ENCODE peak calls at places on chromosomes 2 and 18, in eight cellular contexts. One of them, this sample, is unnamed.

GRCh38 chr2:56473524-56473923 is 289.7 kb downstream of the CCDC85A start:
- DNase-seq in GM23248: no peak
- DNase-seq in PC-3: no peak
- DNase-seq in cardiac muscle cell: no peak
- DNase-seq in heart right ventricle: no peak
- DNase-seq in A549: no peak
- DNase-seq in tibial artery: no peak
- DNase-seq in right cardiac atrium: no peak
- DNase-seq in this sample: no peak

GRCh38 chr2:148044322-148044721 is 23.4 kb downstream of the MBD5 start:
- DNase-seq in GM23248: no peak
- DNase-seq in PC-3: peak; percentile 25
- DNase-seq in cardiac muscle cell: no peak
- DNase-seq in heart right ventricle: no peak
- DNase-seq in A549: peak; percentile 18
- DNase-seq in tibial artery: no peak
- DNase-seq in right cardiac atrium: no peak
- DNase-seq in this sample: no peak

GRCh38 chr2:241109210-241110088 is 7.4 kb upstream of the MTERF4 start:
- DNase-seq in GM23248: no peak
- DNase-seq in PC-3: no peak
- DNase-seq in cardiac muscle cell: no peak
- DNase-seq in heart right ventricle: no peak
- DNase-seq in A549: no peak
- DNase-seq in tibial artery: peak; percentile 47
- DNase-seq in right cardiac atrium: no peak
- DNase-seq in this sample: no peak

GRCh38 chr18:25144835-25145234 is 207.1 kb downstream of the ZNF521 start:
- DNase-seq in GM23248: peak; percentile 89
- DNase-seq in PC-3: peak; percentile 17
- DNase-seq in cardiac muscle cell: no peak
- DNase-seq in heart right ventricle: no peak
- DNase-seq in A549: no peak
- DNase-seq in tibial artery: no peak
- DNase-seq in right cardiac atrium: peak; percentile 55
- DNase-seq in this sample: no peak

GRCh38 chr18:12630136-12630535 is 27.8 kb downstream of the SPIRE1 start:
- DNase-seq in GM23248: peak; percentile 55
- DNase-seq in PC-3: peak; percentile 77
- DNase-seq in cardiac muscle cell: no peak
- DNase-seq in heart right ventricle: no peak
- DNase-seq in A549: no peak
- DNase-seq in tibial artery: no peak
- DNase-seq in right cardiac atrium: no peak
- DNase-seq in this sample: no peak

GRCh38 chr2:84776011-84776410 is 104.9 kb downstream of the TRABD2A start:
- DNase-seq in GM23248: no peak
- DNase-seq in PC-3: peak; percentile 60
- DNase-seq in cardiac muscle cell: no peak
- DNase-seq in heart right ventricle: no peak
- DNase-seq in A549: no peak
- DNase-seq in tibial artery: no peak
- DNase-seq in right cardiac atrium: no peak
- DNase-seq in this sample: no peak

GRCh38 chr18:77173274-77174030 is 40.9 kb upstream of the MBP start:
- DNase-seq in GM23248: no peak
- DNase-seq in PC-3: no peak
- DNase-seq in cardiac muscle cell: no peak
- DNase-seq in heart right ventricle: no peak
- DNase-seq in A549: no peak
- DNase-seq in tibial artery: no peak
- DNase-seq in right cardiac atrium: no peak
- DNase-seq in this sample: no peak

GRCh38 chr18:61876899-61877298 is 15.9 kb downstream of the RNF152 start:
- DNase-seq in GM23248: no peak
- DNase-seq in PC-3: no peak
- DNase-seq in cardiac muscle cell: no peak
- DNase-seq in heart right ventricle: no peak
- DNase-seq in A549: no peak
- DNase-seq in tibial artery: no peak
- DNase-seq in right cardiac atrium: no peak
- DNase-seq in this sample: no peak

GRCh38 chr18:74533666-74534065 is 634 bp upstream of the CNDP1 start:
- DNase-seq in GM23248: no peak
- DNase-seq in PC-3: no peak
- DNase-seq in cardiac muscle cell: no peak
- DNase-seq in heart right ventricle: no peak
- DNase-seq in A549: no peak
- DNase-seq in tibial artery: peak; percentile 15
- DNase-seq in right cardiac atrium: no peak
- DNase-seq in this sample: no peak

GRCh38 chr2:224333631-224334030 is 68.3 kb downstream of the FAM124B start:
- DNase-seq in GM23248: peak; percentile 26
- DNase-seq in PC-3: no peak
- DNase-seq in cardiac muscle cell: no peak
- DNase-seq in heart right ventricle: no peak
- DNase-seq in A549: no peak
- DNase-seq in tibial artery: no peak
- DNase-seq in right cardiac atrium: no peak
- DNase-seq in this sample: no peak

GRCh38 chr2:185477452-185477851 is 261.2 kb upstream of the FSIP2 start:
- DNase-seq in GM23248: no peak
- DNase-seq in PC-3: peak; percentile 37
- DNase-seq in cardiac muscle cell: no peak
- DNase-seq in heart right ventricle: no peak
- DNase-seq in A549: no peak
- DNase-seq in tibial artery: no peak
- DNase-seq in right cardiac atrium: no peak
- DNase-seq in this sample: no peak

GRCh38 chr2:142582317-142582716 is 295.1 kb upstream of the KYNU start:
- DNase-seq in GM23248: no peak
- DNase-seq in PC-3: no peak
- DNase-seq in cardiac muscle cell: no peak
- DNase-seq in heart right ventricle: no peak
- DNase-seq in A549: no peak
- DNase-seq in tibial artery: no peak
- DNase-seq in right cardiac atrium: no peak
- DNase-seq in this sample: no peak

GRCh38 chr2:65040414-65041261 is 15.6 kb upstream of the CEP68 start:
- DNase-seq in GM23248: peak; percentile 93
- DNase-seq in PC-3: peak; percentile 90
- DNase-seq in cardiac muscle cell: peak; percentile 85
- DNase-seq in heart right ventricle: peak; percentile 90
- DNase-seq in A549: peak; percentile 90
- DNase-seq in tibial artery: peak; percentile 92
- DNase-seq in right cardiac atrium: peak; percentile 86
- DNase-seq in this sample: peak; percentile 67

GRCh38 chr18:55214534-55214933 is 255.3 kb upstream of the CCDC68 start:
- DNase-seq in GM23248: no peak
- DNase-seq in PC-3: no peak
- DNase-seq in cardiac muscle cell: no peak
- DNase-seq in heart right ventricle: no peak
- DNase-seq in A549: no peak
- DNase-seq in tibial artery: no peak
- DNase-seq in right cardiac atrium: no peak
- DNase-seq in this sample: no peak

GRCh38 chr2:1476617-1477195 is 63.4 kb downstream of the TPO start:
- DNase-seq in GM23248: no peak
- DNase-seq in PC-3: no peak
- DNase-seq in cardiac muscle cell: no peak
- DNase-seq in heart right ventricle: no peak
- DNase-seq in A549: no peak
- DNase-seq in tibial artery: no peak
- DNase-seq in right cardiac atrium: no peak
- DNase-seq in this sample: no peak

GRCh38 chr18:23902396-23902795 is 112.2 kb upstream of the TTC39C start:
- DNase-seq in GM23248: no peak
- DNase-seq in PC-3: no peak
- DNase-seq in cardiac muscle cell: no peak
- DNase-seq in heart right ventricle: no peak
- DNase-seq in A549: no peak
- DNase-seq in tibial artery: no peak
- DNase-seq in right cardiac atrium: no peak
- DNase-seq in this sample: no peak

GRCh38 chr2:42931147-42931817 is 138.9 kb upstream of the HAAO start:
- DNase-seq in GM23248: peak; percentile 53
- DNase-seq in PC-3: no peak
- DNase-seq in cardiac muscle cell: peak; percentile 32
- DNase-seq in heart right ventricle: no peak
- DNase-seq in A549: peak; percentile 27
- DNase-seq in tibial artery: no peak
- DNase-seq in right cardiac atrium: no peak
- DNase-seq in this sample: no peak
- H3K4me1 ChIP-seq in GM23248: peaks cover 42% of the 10 kb centered on the region
- H3K4me1 ChIP-seq in PC-3: no peaks in the 10 kb centered on the region
- H3K4me1 ChIP-seq in cardiac muscle cell: peaks cover 40% of the 10 kb centered on the region
- H3K4me1 ChIP-seq in heart right ventricle: peaks cover 83% of the 10 kb centered on the region
- H3K4me1 ChIP-seq in A549: peaks cover 20% of the 10 kb centered on the region
- H3K4me1 ChIP-seq in tibial artery: peaks cover 75% of the 10 kb centered on the region
- H3K4me1 ChIP-seq in right cardiac atrium: peaks cover 41% of the 10 kb centered on the region
- H3K4me1 ChIP-seq in this sample: peaks cover 11% of the 10 kb centered on the region

GRCh38 chr2:172430027-172430426 is 2.6 kb downstream of the ITGA6 start:
- DNase-seq in GM23248: no peak
- DNase-seq in PC-3: no peak
- DNase-seq in cardiac muscle cell: no peak
- DNase-seq in heart right ventricle: no peak
- DNase-seq in A549: no peak
- DNase-seq in tibial artery: no peak
- DNase-seq in right cardiac atrium: no peak
- DNase-seq in this sample: no peak

GRCh38 chr2:172430671-172431070 is 3.3 kb downstream of the ITGA6 start:
- DNase-seq in GM23248: peak; percentile 35
- DNase-seq in PC-3: peak; percentile 73
- DNase-seq in cardiac muscle cell: no peak
- DNase-seq in heart right ventricle: no peak
- DNase-seq in A549: no peak
- DNase-seq in tibial artery: no peak
- DNase-seq in right cardiac atrium: no peak
- DNase-seq in this sample: no peak

GRCh38 chr2:172427990-172428840 is 829 bp downstream of the ITGA6 start:
- DNase-seq in GM23248: peak; percentile 60
- DNase-seq in PC-3: peak; percentile 56
- DNase-seq in cardiac muscle cell: peak; percentile 59
- DNase-seq in heart right ventricle: peak; percentile 38
- DNase-seq in A549: peak; percentile 57
- DNase-seq in tibial artery: no peak
- DNase-seq in right cardiac atrium: peak; percentile 53
- DNase-seq in this sample: no peak

GRCh38 chr2:172428841-172429173 is 1.4 kb downstream of the ITGA6 start:
- DNase-seq in GM23248: no peak
- DNase-seq in PC-3: no peak
- DNase-seq in cardiac muscle cell: peak; percentile 40
- DNase-seq in heart right ventricle: no peak
- DNase-seq in A549: no peak
- DNase-seq in tibial artery: no peak
- DNase-seq in right cardiac atrium: no peak
- DNase-seq in this sample: no peak

GRCh38 chr2:172429351-172429968 is 2.1 kb downstream of the ITGA6 start:
- DNase-seq in GM23248: peak; percentile 44
- DNase-seq in PC-3: peak; percentile 35
- DNase-seq in cardiac muscle cell: no peak
- DNase-seq in heart right ventricle: no peak
- DNase-seq in A549: no peak
- DNase-seq in tibial artery: no peak
- DNase-seq in right cardiac atrium: no peak
- DNase-seq in this sample: no peak
- H3K4me3 ChIP-seq in GM23248: peak overlapping the region; percentile 85
- H3K4me3 ChIP-seq in PC-3: peak overlapping the region; percentile 82
- H3K4me3 ChIP-seq in cardiac muscle cell: peak overlapping the region; percentile 72
- H3K4me3 ChIP-seq in heart right ventricle: peak overlapping the region; percentile 76
- H3K4me3 ChIP-seq in A549: peak overlapping the region; percentile 82
- H3K4me3 ChIP-seq in tibial artery: peak overlapping the region; percentile 61
- H3K4me3 ChIP-seq in right cardiac atrium: peak overlapping the region; percentile 59
- H3K4me3 ChIP-seq in this sample: no peak overlapping the region

GRCh38 chr2:236516708-236517107 is 52.9 kb upstream of the ACKR3 start:
- DNase-seq in GM23248: no peak
- DNase-seq in PC-3: no peak
- DNase-seq in cardiac muscle cell: no peak
- DNase-seq in heart right ventricle: no peak
- DNase-seq in A549: no peak
- DNase-seq in tibial artery: no peak
- DNase-seq in right cardiac atrium: no peak
- DNase-seq in this sample: no peak
- H3K4me1 ChIP-seq in GM23248: no peaks in the 10 kb centered on the region
- H3K4me1 ChIP-seq in PC-3: no peaks in the 10 kb centered on the region
- H3K4me1 ChIP-seq in cardiac muscle cell: no peaks in the 10 kb centered on the region
- H3K4me1 ChIP-seq in heart right ventricle: no peaks in the 10 kb centered on the region
- H3K4me1 ChIP-seq in A549: no peaks in the 10 kb centered on the region
- H3K4me1 ChIP-seq in tibial artery: peaks cover 6% of the 10 kb centered on the region
- H3K4me1 ChIP-seq in right cardiac atrium: no peaks in the 10 kb centered on the region
- H3K4me1 ChIP-seq in this sample: no peaks in the 10 kb centered on the region

DNA sequence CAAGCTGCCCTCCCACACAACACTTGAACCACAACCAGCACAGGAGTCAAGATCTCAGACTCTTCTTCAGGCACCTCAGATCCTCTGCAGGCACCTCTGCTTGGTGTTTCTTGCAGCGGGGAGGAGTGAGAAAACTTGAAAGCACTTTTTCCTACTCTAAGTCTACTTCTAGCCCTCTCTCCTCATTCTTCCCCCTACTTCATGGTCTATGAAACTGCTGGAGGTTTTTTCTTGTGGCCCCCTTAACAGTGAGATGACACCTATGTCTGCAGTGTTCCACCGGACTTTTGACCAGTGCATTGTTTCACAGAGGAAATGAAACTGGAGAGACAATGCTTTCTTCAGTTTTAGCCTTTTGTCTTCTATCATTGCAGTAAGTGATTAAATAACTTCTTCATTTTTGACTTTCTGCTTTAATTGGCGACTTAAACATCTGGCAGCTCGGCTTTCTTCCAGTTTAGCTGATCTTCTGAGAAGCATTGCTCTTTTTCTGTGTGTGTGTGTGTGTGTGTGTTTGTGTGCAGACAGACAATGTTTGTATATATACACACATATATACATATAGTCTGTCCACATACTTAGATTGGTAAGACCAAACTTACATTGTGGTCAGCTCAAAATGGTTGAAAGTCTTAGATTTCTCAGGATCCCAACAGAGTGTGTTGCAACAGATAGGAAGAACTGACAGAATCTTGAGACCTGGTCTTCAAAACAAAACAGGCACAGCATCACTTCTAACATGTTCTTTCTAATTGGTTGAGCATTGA is 1474.0 kb upstream of the TMEFF2 start:
- DNase-seq in GM23248: no peak
- DNase-seq in PC-3: no peak
- DNase-seq in cardiac muscle cell: no peak
- DNase-seq in heart right ventricle: no peak
- DNase-seq in A549: no peak
- DNase-seq in tibial artery: no peak
- DNase-seq in right cardiac atrium: no peak
- DNase-seq in this sample: no peak
- H3K4me3 ChIP-seq in GM23248: no peak overlapping the region
- H3K4me3 ChIP-seq in PC-3: no peak overlapping the region
- H3K4me3 ChIP-seq in cardiac muscle cell: no peak overlapping the region
- H3K4me3 ChIP-seq in heart right ventricle: no peak overlapping the region
- H3K4me3 ChIP-seq in A549: no peak overlapping the region
- H3K4me3 ChIP-seq in tibial artery: no peak overlapping the region
- H3K4me3 ChIP-seq in right cardiac atrium: no peak overlapping the region
- H3K4me3 ChIP-seq in this sample: no peak overlapping the region